ENCODE peak calls at places on chromosomes 11 and 22, in four cellular contexts. Q is HFF-Myc, C is nephron progenitor cell, A is colonic mucosa. F is an unnamed sample.

GRCh38 chr11:108364159-108364558 is 103.2 kb downstream of the C11orf65 start:
- DNase-seq in Q (no peak), C (no peak), A (no peak), F (no peak)

GRCh38 chr11:36391062-36391461 is 95.0 kb downstream of the PRR5L start:
- DNase-seq in Q (no peak), C (no peak), A (no peak), F (no peak)

GRCh38 chr11:96033054-96033453 is 109.1 kb upstream of the MTMR2 start:
- DNase-seq in Q (no peak), C (no peak), A (no peak), F (no peak)

GRCh38 chr11:16605971-16606783 is 132.3 kb upstream of the C11orf58 start:
- DNase-seq in Q (peak; percentile 56), C (peak; percentile 95), A (peak; percentile 92), F (peak; percentile 92)

GRCh38 chr11:12723410-12724297 is 49.4 kb downstream of the TEAD1 start:
- DNase-seq in Q (peak; percentile 46), C (no peak), A (peak; percentile 46), F (no peak)

GRCh38 chr11:64489831-64490441 is 101.1 kb upstream of the SLC22A12 start:
- DNase-seq in Q (no peak), C (peak; percentile 85), A (peak; percentile 55), F (peak; percentile 78)

GRCh38 chr11:122439911-122440782 is 215.4 kb upstream of the UBASH3B start:
- DNase-seq in Q (no peak), C (peak; percentile 38), A (no peak), F (peak; percentile 12)

GRCh38 chr22:40953446-40953845 is 2.3 kb downstream of the RBX1 start:
- DNase-seq in Q (no peak), C (no peak), A (no peak), F (no peak)

GRCh38 chr11:79415411-79415810 is 25.4 kb downstream of the TENM4 start:
- DNase-seq in Q (no peak), C (no peak), A (no peak), F (no peak)

GRCh38 chr11:14973621-14974020 is 1.5 kb upstream of the CALCA start:
- DNase-seq in Q (no peak), C (peak; percentile 61), A (no peak), F (peak; percentile 45)

GRCh38 chr11:66314561-66315497 is 2.0 kb downstream of the CD248 start:
- DNase-seq in Q (no peak), C (no peak), A (no peak), F (no peak)

GRCh38 chr11:61955031-61955415 is 4.9 kb downstream of the BEST1 start:
- DNase-seq in Q (no peak), C (peak; percentile 52), A (peak; percentile 48), F (peak; percentile 38)

GRCh38 chr11:108432783-108433182 is 34.5 kb downstream of the C11orf65 start:
- DNase-seq in Q (no peak), C (no peak), A (no peak), F (no peak)

GRCh38 chr22:19568337-19569311 is 44.4 kb upstream of the CLDN5 start:
- DNase-seq in Q (peak; percentile 49), C (no peak), A (no peak), F (no peak)

GRCh38 chr11:12556788-12557384 is 117.3 kb upstream of the TEAD1 start:
- DNase-seq in Q (peak; percentile 97), C (no peak), A (peak; percentile 36), F (no peak)

GRCh38 chr11:7484645-7485044 is 661 bp upstream of the OLFML1 start:
- DNase-seq in Q (no peak), C (no peak), A (no peak), F (no peak)

GRCh38 chr11:32852142-32852541 is 22.4 kb downstream of the PRRG4 start:
- DNase-seq in Q (no peak), C (no peak), A (peak; percentile 58), F (no peak)

GRCh38 chr11:13772223-13773046 is 104.0 kb downstream of the FAR1 start:
- DNase-seq in Q (peak; percentile 30), C (peak; percentile 27), A (peak; percentile 32), F (peak; percentile 51)

GRCh38 chr11:12321217-12321937 is 56.0 kb upstream of the PARVA start:
- DNase-seq in Q (no peak), C (no peak), A (no peak), F (no peak)

GRCh38 chr11:19577849-19578619 is 134.6 kb upstream of the NAV2 start:
- DNase-seq in Q (peak; percentile 52), C (no peak), A (no peak), F (no peak)

GRCh38 chr11:9760180-9760550 is 96.3 kb downstream of the SWAP70 start:
- DNase-seq in Q (no peak), C (no peak), A (peak; percentile 72), F (no peak)

GRCh38 chr11:10318527-10318802 is 13.6 kb downstream of the ADM start:
- DNase-seq in Q (no peak), C (no peak), A (peak; percentile 67), F (no peak)

GRCh38 chr11:103730151-103730940 is 306.1 kb upstream of the DDI1 start:
- DNase-seq in Q (no peak), C (no peak), A (no peak), F (no peak)

GRCh38 chr22:41913040-41913719 is 1.7 kb downstream of the SHISA8 start:
- DNase-seq in Q (no peak), C (no peak), A (no peak), F (peak; percentile 2)

GRCh38 chr11:117870176-117870952 is 6.1 kb downstream of the FXYD6 start:
- DNase-seq in Q (no peak), C (no peak), A (no peak), F (no peak)

GRCh38 chr11:100866453-100866852 is 179.4 kb downstream of the ARHGAP42 start:
- DNase-seq in Q (no peak), C (no peak), A (no peak), F (no peak)

GRCh38 chr11:125626381-125626950 is 1.5 kb downstream of the CHEK1 start:
- DNase-seq in Q (peak; percentile 84), C (no peak), A (no peak), F (no peak)

GRCh38 chr11:86151188-86152005 is 82.5 kb upstream of the PICALM start:
- DNase-seq in Q (no peak), C (peak; percentile 5), A (no peak), F (no peak)

GRCh38 chr11:133753150-133753549 is 92.2 kb downstream of the SPATA19 start:
- DNase-seq in Q (no peak), C (no peak), A (no peak), F (no peak)

GRCh38 chr11:44927174-44927661 is 23.5 kb downstream of the TP53I11 start:
- DNase-seq in Q (no peak), C (peak; percentile 88), A (peak; percentile 77), F (peak; percentile 78)

GRCh38 chr22:38235240-38235850 is 33.6 kb downstream of the MAFF start:
- DNase-seq in Q (no peak), C (no peak), A (no peak), F (no peak)

GRCh38 chr11:17978553-17979287 is 34.1 kb downstream of the SERGEF start:
- DNase-seq in Q (no peak), C (peak; percentile 68), A (peak; percentile 35), F (peak; percentile 69)

GRCh38 chr11:3109434-3109833 is 52.2 kb upstream of the CARS1 start:
- DNase-seq in Q (no peak), C (no peak), A (no peak), F (no peak)

GRCh38 chr11:76107946-76108345 is 98.4 kb downstream of the WNT11 start:
- DNase-seq in Q (peak; percentile 69), C (no peak), A (no peak), F (no peak)

GRCh38 chr11:103582351-103582909 is 454.0 kb upstream of the DDI1 start:
- DNase-seq in Q (no peak), C (no peak), A (no peak), F (no peak)

GRCh38 chr11:129861702-129862107 is 33.7 kb downstream of the NFRKB start:
- DNase-seq in Q (peak; percentile 92), C (peak; percentile 27), A (peak; percentile 61), F (no peak)

GRCh38 chr22:19694696-19695095 is 19.6 kb upstream of the SEPTIN5 start:
- DNase-seq in Q (no peak), C (no peak), A (no peak), F (no peak)

GRCh38 chr11:67463680-67464410 is 5.2 kb downstream of the TMEM134 start:
- DNase-seq in Q (no peak), C (no peak), A (peak; percentile 60), F (no peak)

GRCh38 chr11:2743427-2744110 is 43.8 kb upstream of the KCNQ1OT1 start:
- DNase-seq in Q (no peak), C (peak; percentile 4), A (no peak), F (no peak)

GRCh38 chr11:46382644-46383403 is 1.4 kb downstream of the MDK start:
- DNase-seq in Q (no peak), C (peak; percentile 47), A (peak; percentile 61), F (peak; percentile 68)
- TF ChIP-seq CTCF in Q (peak; percentile 66), C (peak; percentile 54), A (peak; percentile 55), F (peak; percentile 63)

GRCh38 chr11:47973173-47973572 is 7.2 kb upstream of the PTPRJ start:
- DNase-seq in Q (no peak), C (no peak), A (no peak), F (no peak)
- TF ChIP-seq CTCF in Q (no peak), C (no peak), A (no peak), F (no peak)

GRCh38 chr22:17114173-17114957 is 6.8 kb downstream of the TMEM121B start:
- DNase-seq in Q (no peak), C (no peak), A (no peak), F (no peak)
- TF ChIP-seq CTCF in Q (no peak), C (no peak), A (no peak), F (no peak)

GRCh38 chr22:23274891-23275694 is 94.8 kb downstream of the BCR start:
- DNase-seq in Q (no peak), C (no peak), A (no peak), F (no peak)
- TF ChIP-seq CTCF in Q (no peak), C (no peak), A (no peak), F (no peak)

DNA sequence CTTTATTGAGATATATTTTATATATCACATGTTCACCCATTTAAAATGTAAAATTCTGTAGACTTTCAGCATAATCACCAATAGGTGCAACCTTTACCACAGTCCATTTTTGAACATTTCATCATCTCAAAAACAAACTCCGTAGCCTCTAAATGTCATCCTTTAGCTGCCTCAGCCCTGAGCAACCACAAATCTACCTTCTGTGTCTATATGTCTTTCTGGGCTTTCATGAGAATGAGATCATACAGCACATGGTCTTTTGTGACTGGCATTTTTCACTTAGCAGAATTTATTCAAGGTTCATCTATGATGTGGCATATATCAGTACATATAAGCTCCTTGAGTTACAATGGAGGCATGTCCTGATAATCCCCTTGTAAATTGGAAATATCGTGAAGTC is 320.5 kb downstream of the ETS1 start:
- DNase-seq in Q (no peak), C (no peak), A (no peak), F (no peak)
- TF ChIP-seq CTCF in Q (no peak), C (no peak), A (no peak), F (no peak)